ENCODE peak calls at places on chromosomes 11 and 22, in ten cellular contexts. O is upper lobe of left lung, A is A673, V is right atrium auricular region, X is tibial artery, C is heart right ventricle, B is SK-N-SH, Q is PC-3, N is IMR-90, U is GM23338. M is an unnamed sample.

GRCh38 chr11:115238802-115239201 is 265.4 kb downstream of the CADM1 start:
- DNase-seq in A (no peak), N (no peak), Q (no peak), X (no peak), C (no peak), U (peak), O (no peak), V (no peak), B (no peak), M (no peak)

GRCh38 chr22:33699176-33699575 is 221.1 kb downstream of the LARGE1 start:
- DNase-seq in A (no peak), U (no peak), Q (no peak), N (no peak), X (no peak), O (no peak), C (no peak), V (no peak), B (no peak), M (no peak)

GRCh38 chr11:117877120-117877784 is 794 bp upstream of the FXYD6 start:
- DNase-seq in C (peak), O (no peak), B (no peak), Q (no peak), A (no peak), U (peak), N (no peak), X (no peak), V (peak), M (no peak)

GRCh38 chr22:28017558-28017820 is 98.4 kb upstream of the PITPNB start:
- DNase-seq in V (no peak), O (no peak), A (no peak), U (no peak), X (no peak), N (no peak), C (no peak), B (no peak), Q (no peak), M (no peak)

GRCh38 chr11:67307545-67308001 is 4.2 kb downstream of the SSH3 start:
- DNase-seq in A (no peak), V (no peak), N (no peak), B (no peak), Q (no peak), O (peak), X (no peak), U (no peak), C (no peak), M (no peak)

GRCh38 chr22:30883586-30884145 is 84.9 kb downstream of the MORC2 start:
- DNase-seq in B (no peak), C (no peak), Q (no peak), N (no peak), U (no peak), A (no peak), X (peak), V (no peak), O (no peak), M (no peak)

GRCh38 chr11:103648054-103648453 is 388.4 kb upstream of the DDI1 start:
- DNase-seq in A (no peak), B (no peak), C (no peak), Q (no peak), U (no peak), O (no peak), X (no peak), V (no peak), N (no peak), M (no peak)

GRCh38 chr22:30046716-30047363 is 33.4 kb upstream of the HORMAD2 start:
- DNase-seq in Q (no peak), U (no peak), X (no peak), C (no peak), O (peak), B (no peak), A (no peak), N (no peak), V (no peak), M (no peak)

GRCh38 chr22:25054943-25055511 is 102.5 kb downstream of the KIAA1671 start:
- DNase-seq in O (no peak), U (no peak), C (no peak), A (no peak), V (no peak), Q (no peak), X (no peak), N (no peak), B (no peak), M (no peak)

GRCh38 chr11:15145151-15145550 is 30.4 kb downstream of the INSC start:
- DNase-seq in U (no peak), N (no peak), A (no peak), B (no peak), C (no peak), X (no peak), O (no peak), V (no peak), Q (no peak), M (no peak)

GRCh38 chr11:38593649-38594048 is 1995.6 kb upstream of the RAG2 start:
- DNase-seq in V (no peak), C (no peak), B (no peak), O (no peak), Q (peak), X (no peak), A (peak), N (peak), U (no peak), M (no peak)

GRCh38 chr11:299951-300735 is 817 bp upstream of the IFITM5 start:
- DNase-seq in B (peak), Q (no peak), V (no peak), X (no peak), A (peak), C (no peak), N (peak), U (peak), O (peak), M (peak)

GRCh38 chr11:131884461-131885073 is 514.2 kb downstream of the NTM start:
- DNase-seq in V (no peak), U (no peak), O (no peak), C (no peak), B (no peak), N (no peak), A (no peak), X (no peak), Q (no peak), M (no peak)

GRCh38 chr22:37065149-37065548 is 13.6 kb downstream of the KCTD17 start:
- DNase-seq in O (no peak), V (no peak), U (no peak), B (no peak), C (no peak), N (no peak), Q (no peak), X (no peak), A (no peak), M (no peak)

GRCh38 chr11:2717561-2717960 is 17.8 kb upstream of the KCNQ1OT1 start:
- DNase-seq in A (no peak), C (no peak), B (peak), X (no peak), V (no peak), N (no peak), U (no peak), O (no peak), Q (no peak), M (peak)

GRCh38 chr11:75563978-75564552 is 2.0 kb downstream of the SERPINH1 start:
- DNase-seq in C (peak), V (peak), N (peak), O (peak), U (peak), Q (no peak), A (peak), B (no peak), X (peak), M (peak)

GRCh38 chr11:14424096-14424495 is 65.1 kb upstream of the RRAS2 start:
- DNase-seq in X (no peak), N (peak), C (no peak), Q (peak), U (no peak), V (no peak), B (no peak), O (no peak), A (no peak), M (no peak)

GRCh38 chr11:31671681-31672080 is 139.4 kb downstream of the PAX6 start:
- DNase-seq in V (no peak), O (no peak), U (no peak), A (no peak), X (no peak), N (no peak), Q (no peak), B (no peak), C (no peak), M (no peak)

GRCh38 chr11:31981457-31981856 is 109.4 kb upstream of the RCN1 start:
- DNase-seq in C (no peak), X (no peak), Q (no peak), U (no peak), N (no peak), B (no peak), V (no peak), A (no peak), O (no peak), M (no peak)

DNA sequence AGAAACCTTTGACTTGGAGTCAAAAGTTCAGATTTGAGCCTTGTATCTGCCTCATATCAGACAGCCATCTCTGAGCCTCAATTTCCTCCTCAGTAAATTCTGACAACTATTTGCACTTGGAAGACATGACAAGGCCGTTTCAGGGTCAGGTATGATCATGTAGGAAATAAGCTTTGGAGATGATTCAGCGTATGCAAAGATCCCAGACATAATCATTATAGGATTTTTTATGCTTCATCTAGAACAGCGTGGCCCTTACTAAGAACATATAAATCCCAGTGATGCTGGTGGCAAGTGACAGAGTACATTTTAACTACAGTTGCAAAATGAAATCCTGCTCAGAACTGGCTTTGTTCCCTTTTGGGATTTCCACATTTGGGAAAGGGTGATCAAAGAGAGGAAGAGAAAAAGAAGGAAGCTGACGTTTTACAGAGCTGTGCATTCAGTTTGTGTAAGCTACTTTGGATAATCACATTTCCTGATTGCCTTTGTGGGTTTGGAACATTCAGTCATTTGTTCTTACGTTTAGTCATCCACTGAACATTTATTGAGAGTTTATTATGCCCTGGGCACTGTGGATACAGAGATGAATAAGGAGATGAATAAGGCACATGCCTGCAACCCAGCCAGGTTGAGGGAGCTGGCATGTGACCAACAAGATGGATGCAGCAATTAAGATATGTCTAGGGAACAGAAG is 81.9 kb upstream of the HEPHL1 start:
- DNase-seq in N (peak), A (peak), Q (peak), B (no peak), O (no peak), C (no peak), V (no peak), U (no peak), X (no peak), M (no peak)
- H3K27ac ChIP-seq in N (no peak), A (no peak), Q (peak), B (no peak), O (no peak), C (no peak), V (no peak), U (no peak), X (no peak), M (no peak)

GRCh38 chr11:84396521-84396920 is 1110.4 kb upstream of the CCDC90B start:
- DNase-seq in O (no peak), N (no peak), A (no peak), Q (no peak), X (no peak), U (peak), B (no peak), V (no peak), C (no peak), M (no peak)

GRCh38 chr11:84398017-84398626 is 1112.0 kb upstream of the CCDC90B start:
- DNase-seq in Q (peak), N (peak), U (peak), O (no peak), V (no peak), A (peak), X (no peak), C (no peak), B (peak), M (no peak)
- TF ChIP-seq CTCF in Q (peak), N (peak), U (peak), O (no peak), V (peak), A (peak), X (no peak), C (peak), B (peak), M (no peak)

GRCh38 chr22:42895087-42895486 is 38.0 kb upstream of the ARFGAP3 start:
- DNase-seq in C (no peak), A (peak), X (no peak), B (no peak), V (no peak), O (no peak), U (no peak), N (no peak), Q (no peak), M (no peak)
- H3K27ac ChIP-seq in C (peak), A (no peak), X (peak), B (no peak), V (peak), O (peak), U (peak), N (no peak), Q (no peak), M (peak)

GRCh38 chr11:116840224-116840745 is 2.9 kb upstream of the APOA1 start:
- DNase-seq in O (no peak), A (no peak), C (no peak), X (no peak), V (no peak), Q (no peak), N (peak), U (peak), B (no peak), M (no peak)
- TF ChIP-seq CTCF in O (no peak), A (peak), C (peak), X (no peak), V (peak), Q (peak), N (no peak), U (peak), B (peak), M (no peak)

DNA sequence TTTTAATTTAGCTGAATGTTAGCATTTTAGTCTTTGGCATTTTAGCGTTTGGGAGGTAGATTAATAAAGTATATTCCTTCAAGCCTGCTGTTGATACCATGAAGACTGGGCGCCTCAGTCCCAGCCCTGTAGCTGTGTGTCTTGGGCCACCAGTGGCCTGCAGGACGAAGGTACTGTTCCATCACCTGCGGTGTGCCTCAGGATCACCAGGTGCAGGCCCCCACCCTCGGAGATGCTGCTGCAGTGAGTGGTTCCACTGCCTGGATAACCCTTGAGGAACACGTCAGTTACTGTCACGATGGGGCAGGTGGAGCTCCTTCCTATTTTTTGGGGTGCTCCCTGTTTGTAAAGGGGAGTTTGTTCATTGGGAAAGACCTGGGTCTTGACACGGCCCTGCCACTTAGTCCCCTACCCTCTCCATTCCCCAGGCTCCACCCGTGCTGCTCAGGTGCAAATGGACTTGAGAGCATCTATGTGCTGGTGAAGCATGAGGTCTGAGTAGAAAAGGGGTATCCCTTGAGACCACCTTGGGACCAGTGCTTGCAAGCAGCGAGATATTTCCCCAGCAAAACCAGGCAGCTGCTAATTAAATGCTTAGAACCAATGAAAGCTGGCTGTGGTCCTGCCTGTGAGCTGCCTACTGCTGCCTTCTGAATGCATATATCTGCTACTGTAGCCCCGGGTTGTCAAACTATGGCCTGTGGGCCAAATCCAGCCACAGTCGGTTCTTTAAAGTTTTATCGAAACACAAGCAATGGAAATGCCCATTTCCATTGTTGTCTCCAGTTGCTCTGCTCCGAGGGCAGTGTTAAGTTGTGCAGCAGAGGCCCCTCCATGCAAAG is 28.7 kb downstream of the INCENP start:
- DNase-seq in Q (no peak), X (peak), A (no peak), N (no peak), C (no peak), V (peak), O (no peak), U (no peak), B (peak), M (no peak)
- H3K27ac ChIP-seq in Q (no peak), X (no peak), A (no peak), N (no peak), C (no peak), V (no peak), O (no peak), U (no peak), B (no peak), M (no peak)

GRCh38 chr11:18171377-18172000 is 1.1 kb upstream of the MRGPRX4 start:
- DNase-seq in O (no peak), N (no peak), V (no peak), Q (peak), A (peak), B (peak), X (no peak), U (peak), C (no peak), M (no peak)
- TF ChIP-seq CTCF in O (no peak), N (peak), V (peak), Q (peak), A (peak), B (peak), X (peak), U (peak), C (peak), M (peak)

GRCh38 chr11:12013771-12014170 is 5.3 kb upstream of the DKK3 start:
- DNase-seq in C (no peak), U (no peak), O (no peak), V (no peak), N (no peak), X (no peak), A (no peak), Q (peak), B (no peak), M (no peak)
- H3K27ac ChIP-seq in C (no peak), U (no peak), O (no peak), V (no peak), N (no peak), X (no peak), A (no peak), Q (no peak), B (no peak), M (no peak)

GRCh38 chr11:65206901-65207300 is 25.2 kb downstream of the CAPN1 start:
- DNase-seq in O (no peak), A (no peak), N (no peak), U (no peak), C (no peak), Q (no peak), V (no peak), B (no peak), X (no peak), M (no peak)
- TF ChIP-seq CTCF in O (no peak), A (no peak), N (no peak), U (no peak), C (no peak), Q (no peak), V (no peak), B (no peak), X (no peak), M (no peak)

DNA sequence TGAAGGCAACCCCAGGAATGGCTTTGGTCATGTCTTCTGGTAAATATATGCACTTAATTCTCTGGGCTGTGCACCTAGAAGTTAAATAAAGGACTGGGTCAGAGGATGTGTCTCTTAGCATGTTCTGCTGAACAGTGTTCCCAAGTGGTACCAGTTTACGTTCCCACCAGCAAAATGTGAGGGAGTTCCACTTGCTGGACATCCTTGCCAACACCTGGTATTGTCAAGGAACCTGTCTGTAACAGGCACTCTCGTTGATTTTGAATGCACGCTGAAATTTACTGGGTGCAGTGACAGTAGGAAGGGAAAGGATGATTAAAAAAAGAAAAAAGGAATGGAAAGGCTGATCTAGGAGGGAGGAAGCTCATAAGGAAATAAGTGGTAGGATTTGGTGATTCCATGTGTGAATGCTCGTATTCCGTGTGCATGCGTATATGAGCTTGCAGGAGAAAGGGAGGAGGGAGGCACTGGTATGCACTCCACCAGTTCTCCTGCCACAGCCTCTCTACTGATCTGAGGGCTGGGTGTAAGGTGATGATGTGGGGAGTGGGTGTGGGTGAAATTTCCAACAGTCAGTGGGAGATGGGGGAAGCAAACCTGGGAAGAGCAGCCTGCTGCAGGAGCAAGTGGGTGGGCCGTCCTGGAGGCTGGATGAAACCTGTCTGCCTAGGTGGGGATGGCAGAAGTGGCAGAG is 14.9 kb downstream of the MED15 start:
- DNase-seq in N (no peak), X (no peak), B (no peak), V (no peak), O (no peak), C (no peak), A (no peak), Q (no peak), U (no peak), M (no peak)
- H3K27ac ChIP-seq in N (peak), X (no peak), B (peak), V (no peak), O (no peak), C (no peak), A (no peak), Q (no peak), U (peak), M (no peak)

GRCh38 chr22:18998998-18999397 is 62.9 kb upstream of the PRODH start:
- DNase-seq in Q (no peak), B (no peak), A (peak), V (no peak), X (no peak), N (no peak), O (no peak), C (no peak), U (peak), M (no peak)
- TF ChIP-seq CTCF in Q (peak), B (peak), A (peak), V (no peak), X (no peak), N (peak), O (no peak), C (no peak), U (peak), M (no peak)

M was measured in psoas muscle.